ENCODE peak calls at places on chromosomes 2 and 18, in eight cellular contexts. One of them, this sample, is unnamed.

GRCh38 chr2:102140367-102140766 is 2.2 kb upstream of the IL1R1 start:
- DNase-seq in fibroblast of mammary gland: no peak
- DNase-seq in H1: no peak
- DNase-seq in psoas muscle: no peak
- DNase-seq in brain microvascular endothelial cell: no peak
- DNase-seq in bronchial epithelial cell: no peak
- DNase-seq in choroid plexus epithelial cell: peak; percentile 79
- DNase-seq in A549: no peak
- DNase-seq in this sample: no peak

GRCh38 chr2:240967681-240968621 is 30.5 kb upstream of the SNED1 start:
- DNase-seq in fibroblast of mammary gland: no peak
- DNase-seq in H1: no peak
- DNase-seq in A549: no peak
- DNase-seq in brain microvascular endothelial cell: no peak
- DNase-seq in bronchial epithelial cell: no peak
- DNase-seq in psoas muscle: peak; percentile 10
- DNase-seq in choroid plexus epithelial cell: no peak
- DNase-seq in this sample: no peak

GRCh38 chr2:209640358-209640757 is 131.3 kb upstream of the UNC80 start:
- DNase-seq in H1: no peak
- DNase-seq in A549: no peak
- DNase-seq in choroid plexus epithelial cell: no peak
- DNase-seq in psoas muscle: no peak
- DNase-seq in bronchial epithelial cell: peak; percentile 97
- DNase-seq in fibroblast of mammary gland: peak; percentile 21
- DNase-seq in brain microvascular endothelial cell: no peak
- DNase-seq in this sample: no peak

GRCh38 chr2:227413371-227413770 is 25.6 kb upstream of the SCYGR1 start:
- DNase-seq in bronchial epithelial cell: no peak
- DNase-seq in psoas muscle: no peak
- DNase-seq in H1: no peak
- DNase-seq in choroid plexus epithelial cell: no peak
- DNase-seq in fibroblast of mammary gland: no peak
- DNase-seq in brain microvascular endothelial cell: no peak
- DNase-seq in A549: no peak
- DNase-seq in this sample: no peak

GRCh38 chr18:39799010-39799409 is 2156.0 kb upstream of the PIK3C3 start:
- DNase-seq in A549: peak; percentile 2
- DNase-seq in fibroblast of mammary gland: peak; percentile 62
- DNase-seq in bronchial epithelial cell: no peak
- DNase-seq in psoas muscle: no peak
- DNase-seq in H1: no peak
- DNase-seq in brain microvascular endothelial cell: no peak
- DNase-seq in choroid plexus epithelial cell: peak; percentile 48
- DNase-seq in this sample: no peak

GRCh38 chr2:105143467-105144127 is 97.9 kb upstream of the GPR45 start:
- DNase-seq in psoas muscle: peak; percentile 16
- DNase-seq in brain microvascular endothelial cell: no peak
- DNase-seq in choroid plexus epithelial cell: no peak
- DNase-seq in A549: no peak
- DNase-seq in fibroblast of mammary gland: no peak
- DNase-seq in H1: peak; percentile 85
- DNase-seq in bronchial epithelial cell: peak; percentile 59
- DNase-seq in this sample: peak; percentile 7

GRCh38 chr2:157903051-157903625 is 27.0 kb upstream of the ACVR1 start:
- DNase-seq in psoas muscle: no peak
- DNase-seq in H1: no peak
- DNase-seq in brain microvascular endothelial cell: no peak
- DNase-seq in fibroblast of mammary gland: no peak
- DNase-seq in bronchial epithelial cell: no peak
- DNase-seq in A549: no peak
- DNase-seq in choroid plexus epithelial cell: no peak
- DNase-seq in this sample: no peak

GRCh38 chr2:208584387-208584965 is 177.9 kb downstream of the PTH2R start:
- DNase-seq in psoas muscle: no peak
- DNase-seq in H1: no peak
- DNase-seq in fibroblast of mammary gland: no peak
- DNase-seq in brain microvascular endothelial cell: no peak
- DNase-seq in choroid plexus epithelial cell: no peak
- DNase-seq in A549: no peak
- DNase-seq in bronchial epithelial cell: no peak
- DNase-seq in this sample: no peak

GRCh38 chr2:239467281-239467955 is 66.6 kb upstream of the HDAC4 start:
- DNase-seq in brain microvascular endothelial cell: no peak
- DNase-seq in H1: no peak
- DNase-seq in A549: no peak
- DNase-seq in psoas muscle: no peak
- DNase-seq in bronchial epithelial cell: no peak
- DNase-seq in fibroblast of mammary gland: no peak
- DNase-seq in choroid plexus epithelial cell: no peak
- DNase-seq in this sample: no peak

GRCh38 chr2:43950383-43951008 is 45.3 kb downstream of the LRPPRC start:
- DNase-seq in psoas muscle: no peak
- DNase-seq in bronchial epithelial cell: peak; percentile 54
- DNase-seq in choroid plexus epithelial cell: peak; percentile 77
- DNase-seq in A549: peak; percentile 21
- DNase-seq in fibroblast of mammary gland: peak; percentile 44
- DNase-seq in H1: no peak
- DNase-seq in brain microvascular endothelial cell: peak; percentile 9
- DNase-seq in this sample: peak; percentile 54

GRCh38 chr18:23542471-23542870 is 39.2 kb downstream of the RMC1 start:
- DNase-seq in psoas muscle: no peak
- DNase-seq in A549: no peak
- DNase-seq in H1: no peak
- DNase-seq in brain microvascular endothelial cell: no peak
- DNase-seq in bronchial epithelial cell: no peak
- DNase-seq in fibroblast of mammary gland: no peak
- DNase-seq in choroid plexus epithelial cell: no peak
- DNase-seq in this sample: no peak

GRCh38 chr2:39521876-39522517 is 84.9 kb upstream of the MAP4K3 start:
- DNase-seq in fibroblast of mammary gland: no peak
- DNase-seq in bronchial epithelial cell: no peak
- DNase-seq in brain microvascular endothelial cell: no peak
- DNase-seq in A549: no peak
- DNase-seq in psoas muscle: no peak
- DNase-seq in H1: no peak
- DNase-seq in choroid plexus epithelial cell: no peak
- DNase-seq in this sample: no peak

GRCh38 chr2:218067523-218067922 is 1.5 kb upstream of the RUFY4 start:
- DNase-seq in choroid plexus epithelial cell: no peak
- DNase-seq in psoas muscle: no peak
- DNase-seq in brain microvascular endothelial cell: no peak
- DNase-seq in fibroblast of mammary gland: no peak
- DNase-seq in H1: no peak
- DNase-seq in A549: no peak
- DNase-seq in bronchial epithelial cell: no peak
- DNase-seq in this sample: no peak

GRCh38 chr18:74283255-74283554 is 8.6 kb downstream of the CYB5A start:
- DNase-seq in fibroblast of mammary gland: peak; percentile 25
- DNase-seq in psoas muscle: no peak
- DNase-seq in choroid plexus epithelial cell: no peak
- DNase-seq in bronchial epithelial cell: peak; percentile 62
- DNase-seq in brain microvascular endothelial cell: no peak
- DNase-seq in A549: no peak
- DNase-seq in H1: no peak
- DNase-seq in this sample: no peak

GRCh38 chr2:135960150-135960549 is 25.3 kb downstream of the DARS1 start:
- DNase-seq in psoas muscle: no peak
- DNase-seq in brain microvascular endothelial cell: no peak
- DNase-seq in A549: no peak
- DNase-seq in choroid plexus epithelial cell: no peak
- DNase-seq in H1: no peak
- DNase-seq in bronchial epithelial cell: no peak
- DNase-seq in fibroblast of mammary gland: no peak
- DNase-seq in this sample: no peak

GRCh38 chr2:52976132-52976949 is 791.3 kb upstream of the CHAC2 start:
- DNase-seq in choroid plexus epithelial cell: peak; percentile 45
- DNase-seq in H1: peak; percentile 53
- DNase-seq in bronchial epithelial cell: peak; percentile 35
- DNase-seq in psoas muscle: no peak
- DNase-seq in brain microvascular endothelial cell: peak; percentile 33
- DNase-seq in fibroblast of mammary gland: peak; percentile 32
- DNase-seq in A549: peak; percentile 3
- DNase-seq in this sample: peak; percentile 20

GRCh38 chr2:174635015-174635593 is 37.5 kb upstream of the WIPF1 start:
- DNase-seq in A549: no peak
- DNase-seq in choroid plexus epithelial cell: no peak
- DNase-seq in brain microvascular endothelial cell: no peak
- DNase-seq in H1: no peak
- DNase-seq in bronchial epithelial cell: no peak
- DNase-seq in fibroblast of mammary gland: no peak
- DNase-seq in psoas muscle: no peak
- DNase-seq in this sample: no peak

GRCh38 chr2:174634130-174635014 is 36.8 kb upstream of the WIPF1 start:
- DNase-seq in bronchial epithelial cell: no peak
- DNase-seq in A549: no peak
- DNase-seq in brain microvascular endothelial cell: no peak
- DNase-seq in fibroblast of mammary gland: peak; percentile 47
- DNase-seq in H1: no peak
- DNase-seq in choroid plexus epithelial cell: peak; percentile 42
- DNase-seq in psoas muscle: no peak
- DNase-seq in this sample: peak; percentile 74

GRCh38 chr2:174633621-174633927 is 36.0 kb upstream of the WIPF1 start:
- DNase-seq in A549: no peak
- DNase-seq in fibroblast of mammary gland: peak; percentile 38
- DNase-seq in brain microvascular endothelial cell: no peak
- DNase-seq in H1: no peak
- DNase-seq in choroid plexus epithelial cell: peak; percentile 16
- DNase-seq in psoas muscle: no peak
- DNase-seq in bronchial epithelial cell: no peak
- DNase-seq in this sample: peak; percentile 57

GRCh38 chr2:174631009-174631981 is 33.7 kb upstream of the WIPF1 start:
- DNase-seq in brain microvascular endothelial cell: peak; percentile 80
- DNase-seq in H1: no peak
- DNase-seq in bronchial epithelial cell: no peak
- DNase-seq in psoas muscle: no peak
- DNase-seq in A549: no peak
- DNase-seq in choroid plexus epithelial cell: peak; percentile 82
- DNase-seq in fibroblast of mammary gland: peak; percentile 88
- DNase-seq in this sample: peak; percentile 24

GRCh38 chr2:174632847-174633620 is 35.4 kb upstream of the WIPF1 start:
- DNase-seq in fibroblast of mammary gland: peak; percentile 31
- DNase-seq in A549: no peak
- DNase-seq in choroid plexus epithelial cell: peak; percentile 58
- DNase-seq in H1: no peak
- DNase-seq in brain microvascular endothelial cell: no peak
- DNase-seq in bronchial epithelial cell: no peak
- DNase-seq in psoas muscle: no peak
- DNase-seq in this sample: peak; percentile 60
- H3K4me3 ChIP-seq in fibroblast of mammary gland: no peak overlapping the region
- H3K4me3 ChIP-seq in A549: no peak overlapping the region
- H3K4me3 ChIP-seq in choroid plexus epithelial cell: no peak overlapping the region
- H3K4me3 ChIP-seq in H1: no peak overlapping the region
- H3K4me3 ChIP-seq in brain microvascular endothelial cell: no peak overlapping the region
- H3K4me3 ChIP-seq in bronchial epithelial cell: no peak overlapping the region
- H3K4me3 ChIP-seq in psoas muscle: peak overlapping the region; percentile 42
- H3K4me3 ChIP-seq in this sample: peak overlapping the region; percentile 93

DNA sequence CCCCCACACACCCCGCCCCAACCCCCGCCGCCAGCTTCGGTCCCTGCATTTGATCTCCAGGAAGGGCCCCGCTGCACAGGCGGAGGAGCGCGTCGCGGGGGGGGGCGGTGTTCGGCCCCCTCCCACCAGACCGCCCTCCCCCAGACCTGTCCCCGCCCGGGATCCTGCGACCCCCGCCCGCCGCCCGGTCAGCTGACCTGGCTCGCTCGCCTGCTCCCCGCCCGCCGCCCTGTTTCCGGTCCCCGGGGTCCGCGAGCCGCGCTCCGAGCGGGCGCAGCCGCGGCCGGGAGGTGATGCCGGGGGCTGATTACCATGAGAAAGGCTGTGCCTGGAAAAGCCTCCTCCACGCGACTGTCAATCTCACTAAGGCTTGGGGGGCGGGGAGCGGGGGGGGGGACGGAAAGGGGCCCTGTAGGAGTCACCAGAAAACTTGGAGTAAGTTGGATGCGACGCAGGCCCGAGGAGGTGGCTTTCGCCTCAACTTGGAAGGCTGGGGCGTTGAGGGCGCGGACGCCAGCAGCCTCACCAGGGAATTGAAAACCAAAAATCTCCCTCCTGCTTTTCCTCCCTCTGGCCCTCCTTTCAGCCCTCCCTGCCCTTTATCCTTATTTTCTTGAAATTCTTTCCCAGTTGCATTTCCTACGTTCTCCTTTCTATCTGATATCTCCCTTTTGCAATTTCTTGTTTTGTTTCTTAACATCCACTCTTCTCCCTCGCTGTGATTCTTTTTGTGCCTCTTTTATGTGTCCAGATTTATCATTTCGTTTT is 4.5 kb upstream of the ZEB2 start:
- DNase-seq in choroid plexus epithelial cell: no peak
- DNase-seq in A549: no peak
- DNase-seq in fibroblast of mammary gland: no peak
- DNase-seq in brain microvascular endothelial cell: no peak
- DNase-seq in bronchial epithelial cell: no peak
- DNase-seq in H1: peak; percentile 83
- DNase-seq in psoas muscle: peak; percentile 53
- DNase-seq in this sample: no peak
- H3K4me3 ChIP-seq in choroid plexus epithelial cell: peak overlapping the region; percentile 64
- H3K4me3 ChIP-seq in A549: peak overlapping the region; percentile 56
- H3K4me3 ChIP-seq in fibroblast of mammary gland: peak overlapping the region; percentile 65
- H3K4me3 ChIP-seq in brain microvascular endothelial cell: peak overlapping the region; percentile 63
- H3K4me3 ChIP-seq in bronchial epithelial cell: no peak overlapping the region
- H3K4me3 ChIP-seq in H1: peak overlapping the region; percentile 29
- H3K4me3 ChIP-seq in psoas muscle: peak overlapping the region; percentile 89
- H3K4me3 ChIP-seq in this sample: no peak overlapping the region

DNA sequence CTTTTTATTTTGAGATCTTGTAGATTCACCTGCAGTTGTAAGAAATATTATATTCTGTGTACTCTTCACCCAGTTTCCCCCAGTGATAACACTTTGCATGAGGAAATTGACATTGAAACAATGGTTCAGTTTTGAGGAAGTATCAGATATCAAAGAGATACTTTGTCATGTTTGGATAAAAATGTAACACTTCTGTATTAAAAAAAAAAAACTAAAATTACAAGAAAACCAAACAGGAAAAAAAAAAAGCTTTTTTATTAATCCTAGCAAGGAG is 204.0 kb downstream of the ARL4C start:
- DNase-seq in psoas muscle: no peak
- DNase-seq in A549: no peak
- DNase-seq in brain microvascular endothelial cell: no peak
- DNase-seq in bronchial epithelial cell: no peak
- DNase-seq in H1: no peak
- DNase-seq in choroid plexus epithelial cell: no peak
- DNase-seq in fibroblast of mammary gland: no peak
- DNase-seq in this sample: no peak
- H3K4me3 ChIP-seq in psoas muscle: no peak overlapping the region
- H3K4me3 ChIP-seq in A549: no peak overlapping the region
- H3K4me3 ChIP-seq in brain microvascular endothelial cell: no peak overlapping the region
- H3K4me3 ChIP-seq in bronchial epithelial cell: no peak overlapping the region
- H3K4me3 ChIP-seq in H1: no peak overlapping the region
- H3K4me3 ChIP-seq in choroid plexus epithelial cell: no peak overlapping the region
- H3K4me3 ChIP-seq in fibroblast of mammary gland: no peak overlapping the region
- H3K4me3 ChIP-seq in this sample: no peak overlapping the region

GRCh38 chr2:73292316-73292905 is 937 bp downstream of the EGR4 start:
- DNase-seq in psoas muscle: no peak
- DNase-seq in choroid plexus epithelial cell: no peak
- DNase-seq in brain microvascular endothelial cell: no peak
- DNase-seq in A549: no peak
- DNase-seq in bronchial epithelial cell: no peak
- DNase-seq in H1: peak; percentile 56
- DNase-seq in fibroblast of mammary gland: no peak
- DNase-seq in this sample: no peak
- H3K4me3 ChIP-seq in psoas muscle: peak overlapping the region; percentile 28
- H3K4me3 ChIP-seq in choroid plexus epithelial cell: no peak overlapping the region
- H3K4me3 ChIP-seq in brain microvascular endothelial cell: no peak overlapping the region
- H3K4me3 ChIP-seq in A549: peak overlapping the region; percentile 58
- H3K4me3 ChIP-seq in bronchial epithelial cell: no peak overlapping the region
- H3K4me3 ChIP-seq in H1: peak overlapping the region; percentile 37
- H3K4me3 ChIP-seq in fibroblast of mammary gland: no peak overlapping the region
- H3K4me3 ChIP-seq in this sample: no peak overlapping the region